ENCODE peak calls at places on chromosomes 5 and 9, in four cellular contexts. O is ovary, E is HCT116, W is heart left ventricle. V is an unnamed sample.

GRCh38 chr5:139523635-139524445 is 37.3 kb upstream of the UBE2D2 start:
- DNase-seq in O (no peak), E (no peak), W (no peak), V (no peak)

GRCh38 chr5:96794757-96795156 is 13.0 kb downstream of the ERAP1 start:
- DNase-seq in O (no peak), E (no peak), W (no peak), V (no peak)

GRCh38 chr9:126549246-126550006 is 64.3 kb upstream of the LMX1B start:
- DNase-seq in O (no peak), E (no peak), W (no peak), V (no peak)

GRCh38 chr5:90297045-90297764 is 112.4 kb downstream of the CETN3 start:
- DNase-seq in O (no peak), E (no peak), W (no peak), V (no peak)

GRCh38 chr5:40570408-40571129 is 109.1 kb upstream of the PTGER4 start:
- DNase-seq in O (no peak), E (no peak), W (no peak), V (no peak)

GRCh38 chr9:110031511-110032173 is 176.3 kb downstream of the C9orf152 start:
- DNase-seq in O (no peak), E (no peak), W (no peak), V (no peak)

GRCh38 chr5:7881816-7882215 is 12.9 kb downstream of the MTRR start:
- DNase-seq in O (no peak), E (no peak), W (no peak), V (no peak)

GRCh38 chr5:124157320-124157719 is 589.1 kb downstream of the ZNF608 start:
- DNase-seq in O (no peak), E (no peak), W (no peak), V (no peak)

GRCh38 chr5:124661317-124662141 is 84.9 kb downstream of the ZNF608 start:
- DNase-seq in O (no peak), E (peak; percentile 81), W (no peak), V (no peak)

GRCh38 chr9:100437860-100438805 is 11.2 kb downstream of the MSANTD3 start:
- DNase-seq in O (peak; percentile 82), E (peak; percentile 59), W (peak; percentile 72), V (peak; percentile 85)

GRCh38 chr5:5141625-5142527 is 1.7 kb downstream of the ADAMTS16 start:
- DNase-seq in O (peak; percentile 74), E (peak; percentile 45), W (peak; percentile 50), V (no peak)

GRCh38 chr9:133618726-133619125 is 9.5 kb upstream of the FAM163B start:
- DNase-seq in O (no peak), E (no peak), W (no peak), V (no peak)

GRCh38 chr5:173829826-173830225 is 58.3 kb upstream of the CPEB4 start:
- DNase-seq in O (no peak), E (no peak), W (no peak), V (no peak)

GRCh38 chr9:121836382-121836885 is 185.0 kb downstream of the DAB2IP start:
- DNase-seq in O (no peak), E (no peak), W (no peak), V (peak; percentile 15)

GRCh38 chr5:57576317-57576716 is 93.7 kb upstream of the ACTBL2 start:
- DNase-seq in O (no peak), E (no peak), W (no peak), V (no peak)

GRCh38 chr5:149596712-149597111 is 15.4 kb downstream of the ARHGEF37 start:
- DNase-seq in O (no peak), E (no peak), W (no peak), V (no peak)

GRCh38 chr9:99720455-99721050 is 101.1 kb upstream of the NR4A3 start:
- DNase-seq in O (no peak), E (no peak), W (no peak), V (no peak)

GRCh38 chr5:134146651-134147544 is 29.9 kb downstream of the SKP1 start:
- DNase-seq in O (no peak), E (no peak), W (no peak), V (no peak)

GRCh38 chr5:176577312-176578176 is 28.4 kb downstream of the CDHR2 start:
- DNase-seq in O (no peak), E (no peak), W (no peak), V (no peak)

GRCh38 chr5:15023846-15024245 is 152.3 kb upstream of the ANKH start:
- DNase-seq in O (no peak), E (no peak), W (no peak), V (no peak)

GRCh38 chr9:38176256-38176655 is 107.2 kb upstream of the SHB start:
- DNase-seq in O (no peak), E (no peak), W (no peak), V (no peak)

GRCh38 chr5:148145916-148146315 is 22.4 kb upstream of the SPINK14 start:
- DNase-seq in O (no peak), E (no peak), W (no peak), V (no peak)

GRCh38 chr5:65796917-65797316 is 74.9 kb downstream of the NLN start:
- DNase-seq in O (no peak), E (no peak), W (no peak), V (no peak)

GRCh38 chr5:77851229-77852067 is 75.3 kb upstream of the TBCA start:
- DNase-seq in O (peak; percentile 27), E (no peak), W (peak; percentile 49), V (no peak)

GRCh38 chr9:136287960-136288753 is 15.7 kb downstream of the CCDC187 start:
- DNase-seq in O (no peak), E (no peak), W (no peak), V (no peak)

GRCh38 chr9:136284951-136285350 is 18.9 kb downstream of the CCDC187 start:
- DNase-seq in O (no peak), E (no peak), W (no peak), V (no peak)

GRCh38 chr9:136286359-136286986 is 17.4 kb downstream of the CCDC187 start:
- DNase-seq in O (no peak), E (no peak), W (no peak), V (no peak)

GRCh38 chr9:136285501-136286358 is 18.2 kb downstream of the CCDC187 start:
- DNase-seq in O (no peak), E (no peak), W (no peak), V (no peak)

GRCh38 chr9:136286987-136287379 is 16.9 kb downstream of the CCDC187 start:
- DNase-seq in O (no peak), E (no peak), W (no peak), V (no peak)
- H3K27me3 ChIP-seq in O (no peaks in the 10 kb centered on the region), E (no peaks in the 10 kb centered on the region), W (peaks cover 23% of the 10 kb centered on the region), V (peaks cover 69% of the 10 kb centered on the region)

DNA sequence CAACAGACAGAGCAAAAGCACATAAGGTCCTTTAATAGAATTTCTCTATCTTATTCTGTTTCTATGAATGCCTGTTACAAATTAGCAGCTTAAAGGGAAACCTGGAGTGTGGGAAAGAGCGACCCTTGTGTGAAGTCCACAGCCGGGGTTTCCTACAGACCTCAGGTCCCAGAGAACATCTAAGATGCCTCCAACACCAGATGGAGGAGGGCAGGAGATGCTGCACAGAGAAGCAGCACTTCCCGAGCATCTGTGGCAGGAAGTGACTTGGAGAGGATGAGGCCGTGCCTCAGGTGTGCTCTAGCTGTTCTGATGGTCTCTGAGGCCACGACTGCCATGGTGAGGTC is 26.8 kb downstream of the IRF1 start:
- DNase-seq in O (no peak), E (no peak), W (no peak), V (no peak)
- H3K4me1 ChIP-seq in O (peaks cover 25% of the 10 kb centered on the region), E (peaks cover 13% of the 10 kb centered on the region), W (peaks cover 38% of the 10 kb centered on the region), V (peaks cover 61% of the 10 kb centered on the region)

DNA sequence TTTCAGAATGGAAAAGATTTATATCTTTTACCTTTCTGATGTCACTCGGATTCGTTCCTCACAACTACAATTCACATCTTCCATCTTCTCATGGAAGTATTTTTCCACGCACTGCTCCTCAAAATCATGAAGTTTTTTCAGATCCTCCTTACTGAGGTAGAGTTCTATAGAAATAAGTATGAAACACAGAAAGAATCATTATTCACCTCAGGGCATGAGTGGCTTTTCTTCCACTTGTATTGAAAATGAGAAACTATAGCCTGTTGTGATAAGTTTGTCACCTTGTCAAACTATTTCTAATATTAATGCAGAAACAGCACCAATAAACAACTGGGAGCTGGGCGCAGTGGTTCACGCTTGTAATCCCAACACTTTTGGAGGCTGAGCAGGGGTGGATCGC is 116.0 kb downstream of the TRPM6 start:
- DNase-seq in O (no peak), E (no peak), W (no peak), V (no peak)
- TF ChIP-seq POLR2A in O (no peak), E (no peak), W (no peak), V (no peak)

GRCh38 chr5:1314564-1314982 is 19.7 kb upstream of the TERT start:
- DNase-seq in O (no peak), E (no peak), W (no peak), V (peak; percentile 77)
- H3K27me3 ChIP-seq in O (no peaks in the 10 kb centered on the region), E (no peaks in the 10 kb centered on the region), W (no peaks in the 10 kb centered on the region), V (peaks cover 15% of the 10 kb centered on the region)

DNA sequence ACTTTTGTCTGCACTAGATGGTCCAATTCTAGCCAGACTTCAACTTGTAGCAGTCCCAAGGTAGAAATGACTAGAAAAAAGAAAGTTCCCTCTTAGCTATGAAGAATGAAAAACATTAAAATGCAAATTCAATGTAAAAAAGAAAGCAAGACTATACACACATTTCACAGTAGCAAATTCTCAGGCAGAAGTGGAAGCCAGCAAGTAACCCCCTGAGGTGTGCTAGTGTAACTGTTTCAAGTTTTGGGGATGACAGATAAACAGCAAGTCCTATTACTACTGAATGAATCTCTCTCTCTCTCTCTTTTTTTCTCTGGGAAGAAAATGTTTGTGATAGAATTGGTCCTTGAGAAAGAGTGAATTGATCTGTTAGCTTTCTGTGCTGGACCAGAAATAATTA is 185.6 kb downstream of the EFNA5 start:
- DNase-seq in O (no peak), E (no peak), W (no peak), V (no peak)
- H3K4me1 ChIP-seq in O (no peaks in the 10 kb centered on the region), E (no peaks in the 10 kb centered on the region), W (peaks cover 3% of the 10 kb centered on the region), V (peaks cover 26% of the 10 kb centered on the region)

GRCh38 chr5:82018462-82018861 is 46.6 kb downstream of the ATG10 start:
- DNase-seq in O (no peak), E (no peak), W (peak; percentile 58), V (no peak)

GRCh38 chr5:82019342-82020138 is 47.7 kb downstream of the ATG10 start:
- DNase-seq in O (no peak), E (no peak), W (no peak), V (no peak)

GRCh38 chr5:82022499-82022898 is 50.7 kb downstream of the ATG10 start:
- DNase-seq in O (no peak), E (no peak), W (no peak), V (no peak)

GRCh38 chr5:82023530-82024095 is 51.8 kb downstream of the ATG10 start:
- DNase-seq in O (no peak), E (no peak), W (no peak), V (no peak)
- TF ChIP-seq POLR2A in O (no peak), E (no peak), W (no peak), V (no peak)

GRCh38 chr5:132746592-132747063 is 598 bp upstream of the CCNI2 start:
- DNase-seq in O (no peak), E (peak; percentile 34), W (no peak), V (no peak)
- H3K27me3 ChIP-seq in O (peaks cover 6% of the 10 kb centered on the region), E (no peaks in the 10 kb centered on the region), W (no peaks in the 10 kb centered on the region), V (peaks cover 32% of the 10 kb centered on the region)